ENCODE peak calls at places on chromosomes 7 and 10, in six cellular contexts. U, N, D, G, L and T are unnamed samples.

GRCh38 chr7:28960071-28960840 is 2.1 kb upstream of the TRIL start:
- DNase-seq in N (no peak), D (no peak), G (no peak), U (no peak), L (no peak), T (no peak)

GRCh38 chr10:62545155-62545554 is 171.0 kb downstream of the ZNF365 start:
- DNase-seq in D (no peak), N (no peak), G (no peak), U (no peak), L (no peak), T (no peak)

GRCh38 chr10:43680035-43680434 is 31.4 kb upstream of the ZNF32 start:
- DNase-seq in U (no peak), G (peak), L (no peak), N (no peak), D (no peak), T (no peak)

GRCh38 chr10:121058082-121058481 is 206.9 kb downstream of the WDR11 start:
- DNase-seq in G (no peak), N (no peak), U (no peak), D (no peak), L (no peak), T (no peak)

GRCh38 chr10:102335184-102335583 is 60.3 kb upstream of the NFKB2 start:
- DNase-seq in U (peak), G (peak), L (no peak), D (no peak), N (no peak), T (no peak)

GRCh38 chr7:945556-946255 is 8.8 kb downstream of the ADAP1 start:
- DNase-seq in N (peak), U (no peak), G (no peak), D (no peak), L (no peak), T (no peak)

GRCh38 chr10:70651661-70652060 is 20.6 kb upstream of the ADAMTS14 start:
- DNase-seq in G (no peak), U (no peak), N (no peak), L (peak), D (no peak), T (peak)

GRCh38 chr7:155914341-155914740 is 102.1 kb upstream of the SHH start:
- DNase-seq in N (peak), U (no peak), G (no peak), L (no peak), D (no peak), T (no peak)

GRCh38 chr7:107579546-107579880 is 533 bp upstream of the BCAP29 start:
- DNase-seq in G (no peak), U (no peak), D (no peak), L (no peak), N (no peak), T (no peak)

DNA sequence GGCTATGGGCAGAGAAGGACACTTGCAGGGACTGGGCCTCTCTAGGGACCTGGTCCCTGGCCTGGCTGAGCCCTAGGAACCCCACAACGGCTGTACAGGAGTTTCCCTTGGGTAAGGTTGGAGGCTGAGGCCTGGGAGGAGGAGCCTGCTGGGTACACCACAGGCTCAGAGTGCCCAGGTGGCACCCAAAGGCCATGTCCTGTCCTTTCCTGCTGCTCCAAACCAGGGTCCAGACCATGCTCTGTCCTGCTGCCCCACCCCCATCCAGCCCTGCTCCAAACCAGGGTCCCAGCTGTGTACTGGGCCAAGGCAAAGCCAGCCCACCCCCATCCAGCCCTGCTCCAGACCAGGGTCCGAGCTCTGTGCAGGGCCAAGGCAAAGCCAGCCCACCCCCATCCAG is 35.3 kb upstream of the ZNF488 start:
- DNase-seq in D (no peak), N (peak), G (no peak), U (no peak), L (no peak), T (no peak)
- TF ChIP-seq CTCF in D (no peak), N (no peak), G (no peak), U (no peak), L (no peak), T (no peak)

GRCh38 chr10:77350711-77351119 is 286.9 kb downstream of the KCNMA1 start:
- DNase-seq in U (no peak), G (peak), L (peak), N (no peak), D (no peak), T (peak)
- TF ChIP-seq CTCF in U (no peak), G (peak), L (no peak), N (no peak), D (no peak), T (no peak)

GRCh38 chr7:129958643-129959479 is 6.1 kb upstream of the UBE2H start:
- DNase-seq in N (no peak), D (no peak), U (peak), L (peak), G (peak), T (no peak)
- TF ChIP-seq CTCF in N (no peak), D (no peak), U (no peak), L (no peak), G (no peak), T (no peak)

GRCh38 chr7:14688208-14688607 is 214.3 kb downstream of the DGKB start:
- DNase-seq in L (no peak), N (no peak), G (no peak), D (no peak), U (no peak), T (no peak)

GRCh38 chr7:14685112-14685511 is 217.4 kb downstream of the DGKB start:
- DNase-seq in U (no peak), N (no peak), D (no peak), G (no peak), L (no peak), T (no peak)

GRCh38 chr7:14690075-14690474 is 212.5 kb downstream of the DGKB start:
- DNase-seq in G (no peak), D (no peak), N (no peak), U (no peak), L (no peak), T (no peak)

GRCh38 chr7:14687777-14688176 is 214.8 kb downstream of the DGKB start:
- DNase-seq in D (no peak), U (no peak), N (no peak), G (peak), L (no peak), T (no peak)

DNA sequence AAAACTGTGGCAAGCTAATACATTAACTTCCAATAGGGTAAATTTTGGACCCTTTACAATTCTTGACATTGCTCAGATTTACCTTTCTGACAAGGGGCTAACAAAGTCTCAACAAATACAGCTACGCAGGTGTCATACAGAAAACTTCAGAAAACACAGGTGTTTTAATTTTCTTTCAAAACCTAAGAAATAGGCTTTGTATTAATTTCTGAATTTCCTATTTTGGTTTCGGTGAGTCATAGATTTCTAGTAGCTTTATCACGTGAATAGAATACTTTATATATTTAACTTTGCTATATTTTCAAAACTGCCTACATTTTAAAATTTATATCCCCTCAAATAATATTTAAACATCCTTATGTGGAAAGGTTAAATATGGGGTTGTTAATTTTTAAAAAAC is 215.3 kb downstream of the DGKB start:
- DNase-seq in D (no peak), U (no peak), G (no peak), L (no peak), N (no peak), T (no peak)
- TF ChIP-seq CTCF in D (no peak), U (no peak), G (no peak), L (no peak), N (no peak), T (no peak)

GRCh38 chr7:24980695-24981543 is 941 bp upstream of the OSBPL3 start:
- DNase-seq in N (peak), D (peak), L (peak), G (peak), U (peak), T (peak)
- TF ChIP-seq CTCF in N (no peak), D (no peak), L (no peak), G (peak), U (no peak), T (no peak)

GRCh38 chr10:9302142-9302746 is 1247.8 kb downstream of the GATA3 start:
- DNase-seq in G (peak), L (peak), N (no peak), D (no peak), U (peak), T (peak)

GRCh38 chr10:9301148-9301547 is 1246.7 kb downstream of the GATA3 start:
- DNase-seq in U (no peak), N (no peak), D (no peak), L (peak), G (peak), T (no peak)

GRCh38 chr10:9301554-9301953 is 1247.1 kb downstream of the GATA3 start:
- DNase-seq in N (no peak), D (no peak), G (no peak), L (no peak), U (no peak), T (no peak)

GRCh38 chr10:9299966-9300365 is 1245.5 kb downstream of the GATA3 start:
- DNase-seq in N (no peak), U (no peak), L (no peak), D (no peak), G (no peak), T (no peak)

GRCh38 chr10:9305018-9305655 is 1250.6 kb downstream of the GATA3 start:
- DNase-seq in U (no peak), L (peak), G (peak), D (no peak), N (no peak), T (no peak)
- TF ChIP-seq CTCF in U (no peak), L (peak), G (peak), D (no peak), N (peak), T (peak)